ENCODE peak calls at places on chromosomes 3 and 15, in seven cellular contexts. Z is stimulated activated CD4-positive, alpha-beta T cell treated with anti-CD3 and anti-CD28 coated beads, Interleukin-4, amount 100 ng/mL, for 24 hours; X is left lobe of liver; P is cardiac fibroblast; M is AML-193; U is GM10248; A is activated CD4-positive, alpha-beta T cell treated with anti-CD3 and anti-CD28 coated beads, Interleukin-2, amount 50 U/mL, for 1 hour. W is an unnamed sample.

GRCh38 chr3:22245817-22246583 is 495.0 kb upstream of the ZNF385D start:
- DNase-seq in U (no peak), P (no peak), A (no peak), M (no peak), Z (no peak), X (no peak), W (no peak)

GRCh38 chr15:61222010-61222409 is 7.1 kb downstream of the RORA start:
- DNase-seq in P (no peak), Z (no peak), X (no peak), A (no peak), M (no peak), U (no peak), W (no peak)

GRCh38 chr3:95271330-95271729 is 1208.5 kb downstream of the NSUN3 start:
- DNase-seq in A (no peak), X (no peak), P (no peak), Z (no peak), M (no peak), U (no peak), W (no peak)

GRCh38 chr15:57461541-57461940 is 85.2 kb downstream of the CGNL1 start:
- DNase-seq in A (no peak), M (no peak), P (no peak), U (no peak), Z (no peak), X (no peak), W (no peak)

GRCh38 chr3:131630812-131631211 is 128.0 kb upstream of the MRPL3 start:
- DNase-seq in X (no peak), P (no peak), Z (no peak), A (no peak), M (no peak), U (no peak), W (no peak)

GRCh38 chr15:92747047-92747446 is 91.5 kb upstream of the FAM174B start:
- DNase-seq in M (no peak), X (no peak), A (no peak), Z (no peak), U (no peak), P (no peak), W (no peak)

GRCh38 chr15:74306801-74307217 is 60.6 kb downstream of the CYP11A1 start:
- DNase-seq in A (no peak), Z (no peak), U (no peak), M (no peak), P (no peak), X (no peak), W (no peak)

GRCh38 chr3:30354972-30355371 is 251.4 kb upstream of the TGFBR2 start:
- DNase-seq in X (no peak), P (no peak), A (no peak), M (no peak), U (no peak), Z (no peak), W (no peak)

GRCh38 chr3:135991621-135992020 is 26.1 kb downstream of the PPP2R3A start:
- DNase-seq in M (no peak), P (no peak), X (no peak), A (no peak), U (no peak), Z (no peak), W (no peak)

W was measured in activated CD4-positive, alpha-beta memory T cell treated with anti-CD3 and anti-CD28 coated beads, Interleukin-2, amount 10 ng/mL, durations not matched to agents 7 days and 5 days.